ENCODE peak calls at places on chromosomes 13 and 19, in five cellular contexts. A is MM.1S, L is fibroblast of lung, S is endothelial cell of umbilical vein, Y is HCT116. K is an unnamed sample.

GRCh38 chr19:18847516-18848463 is 16.0 kb downstream of the UPF1 start:
- DNase-seq in A (no peak), L (no peak), S (no peak), Y (no peak), K (peak; percentile 35)

GRCh38 chr13:48647625-48648024 is 6.1 kb upstream of the CYSLTR2 start:
- DNase-seq in A (no peak), L (no peak), S (no peak), Y (no peak), K (no peak)

GRCh38 chr13:98215508-98215907 is 38.4 kb upstream of the RNF113B start:
- DNase-seq in A (no peak), L (no peak), S (no peak), Y (no peak), K (no peak)

GRCh38 chr13:57604442-57604841 is 27.1 kb upstream of the PCDH17 start:
- DNase-seq in A (no peak), L (no peak), S (no peak), Y (no peak), K (no peak)

GRCh38 chr13:76505437-76505836 is 380.8 kb downstream of the KCTD12 start:
- DNase-seq in A (no peak), L (no peak), S (no peak), Y (no peak), K (no peak)

GRCh38 chr13:28528388-28528787 is 33.5 kb upstream of the FLT1 start:
- DNase-seq in A (no peak), L (no peak), S (no peak), Y (no peak), K (no peak)

GRCh38 chr13:113918580-113918979 is 54.7 kb upstream of the GAS6 start:
- DNase-seq in A (no peak), L (no peak), S (no peak), Y (no peak), K (no peak)

GRCh38 chr13:110517505-110518149 is 43.9 kb downstream of the RAB20 start:
- DNase-seq in A (no peak), L (no peak), S (no peak), Y (no peak), K (no peak)

GRCh38 chr19:41792513-41793413 is 3.6 kb upstream of the CEACAM3 start:
- DNase-seq in A (peak; percentile 52), L (peak; percentile 70), S (peak; percentile 46), Y (peak; percentile 58), K (peak; percentile 79)

GRCh38 chr19:31674503-31675186 is 325.4 kb upstream of the TSHZ3 start:
- DNase-seq in A (no peak), L (peak; percentile 89), S (no peak), Y (no peak), K (no peak)

GRCh38 chr13:100149389-100149788 is 60.5 kb downstream of the PCCA start:
- DNase-seq in A (no peak), L (no peak), S (no peak), Y (no peak), K (no peak)

GRCh38 chr13:33128134-33128533 is 111.9 kb downstream of the KL start:
- DNase-seq in A (no peak), L (no peak), S (no peak), Y (no peak), K (no peak)

GRCh38 chr13:111219306-111219705 is 101.1 kb upstream of the TEX29 start:
- DNase-seq in A (no peak), L (peak; percentile 88), S (no peak), Y (no peak), K (no peak)

GRCh38 chr13:39881887-39882286 is 226.4 kb downstream of the COG6 start:
- DNase-seq in A (no peak), L (no peak), S (peak; percentile 88), Y (no peak), K (no peak)

GRCh38 chr13:34942732-34943674 is 933 bp downstream of the NBEA start:
- DNase-seq in A (peak; percentile 30), L (no peak), S (peak; percentile 19), Y (no peak), K (peak; percentile 1)

GRCh38 chr19:17473041-17473440 is 2.7 kb downstream of the SLC27A1 start:
- DNase-seq in A (no peak), L (peak; percentile 87), S (peak; percentile 64), Y (peak; percentile 35), K (no peak)

GRCh38 chr13:26184791-26185250 is 37.3 kb downstream of the RNF6 start:
- DNase-seq in A (peak; percentile 61), L (peak; percentile 57), S (peak; percentile 65), Y (peak; percentile 39), K (peak; percentile 79)

GRCh38 chr13:37648604-37649003 is 50.0 kb upstream of the POSTN start:
- DNase-seq in A (no peak), L (peak; percentile 86), S (no peak), Y (no peak), K (no peak)

GRCh38 chr13:86946734-86947133 is 724.4 kb upstream of the SLITRK5 start:
- DNase-seq in A (peak; percentile 7), L (no peak), S (no peak), Y (no peak), K (no peak)

GRCh38 chr13:76799696-76800095 is 86.5 kb downstream of the KCTD12 start:
- DNase-seq in A (no peak), L (no peak), S (peak; percentile 90), Y (no peak), K (no peak)

GRCh38 chr13:43273362-43273761 is 250.0 kb downstream of the DNAJC15 start:
- DNase-seq in A (no peak), L (peak; percentile 79), S (no peak), Y (no peak), K (no peak)

GRCh38 chr13:85236431-85236830 is 562.8 kb downstream of the SLITRK6 start:
- DNase-seq in A (no peak), L (peak; percentile 71), S (peak; percentile 74), Y (no peak), K (peak; percentile 26)

GRCh38 chr19:27716922-27717321 is 1496.0 kb downstream of the UQCRFS1 start:
- DNase-seq in A (no peak), L (no peak), S (no peak), Y (no peak), K (no peak)

GRCh38 chr13:41365636-41366035 is 54.6 kb downstream of the NAA16 start:
- DNase-seq in A (no peak), L (peak; percentile 77), S (no peak), Y (no peak), K (no peak)

GRCh38 chr19:8459520-8460260 is 14.9 kb downstream of the HNRNPM start:
- DNase-seq in A (no peak), L (peak; percentile 82), S (peak; percentile 43), Y (no peak), K (no peak)

GRCh38 chr19:54391589-54392061 is 23.6 kb upstream of the TTYH1 start:
- DNase-seq in A (no peak), L (no peak), S (no peak), Y (no peak), K (peak; percentile 32)

GRCh38 chr13:72530471-72530870 is 197.0 kb downstream of the MZT1 start:
- DNase-seq in A (no peak), L (peak; percentile 71), S (no peak), Y (no peak), K (no peak)

GRCh38 chr19:30344446-30345425 is 27.4 kb upstream of the ZNF536 start:
- DNase-seq in A (no peak), L (no peak), S (no peak), Y (peak; percentile 12), K (peak; percentile 15)

GRCh38 chr19:3469638-3470499 is 10.5 kb downstream of the SMIM24 start:
- DNase-seq in A (no peak), L (no peak), S (no peak), Y (no peak), K (no peak)
- H3K27ac ChIP-seq in A (no peak overlapping the region), L (no peak overlapping the region), S (no peak overlapping the region), Y (no peak overlapping the region), K (no peak overlapping the region)

GRCh38 chr19:710767-711166 is 2.0 kb downstream of the PALM start:
- DNase-seq in A (no peak), L (peak; percentile 63), S (no peak), Y (no peak), K (no peak)

GRCh38 chr19:709965-710714 is 1.4 kb downstream of the PALM start:
- DNase-seq in A (no peak), L (no peak), S (no peak), Y (no peak), K (no peak)

GRCh38 chr19:711224-711623 is 2.5 kb downstream of the PALM start:
- DNase-seq in A (no peak), L (no peak), S (no peak), Y (no peak), K (no peak)

GRCh38 chr19:709196-709964 is 645 bp downstream of the PALM start:
- DNase-seq in A (no peak), L (no peak), S (no peak), Y (no peak), K (no peak)

GRCh38 chr19:708154-709141 is at the start of gene PALM:
- DNase-seq in A (no peak), L (no peak), S (no peak), Y (no peak), K (peak; percentile 60)
- H3K4me3 ChIP-seq in A (no peak within 1 kb of the TSS), L (peak within 1 kb of the TSS; percentile 50), S (peak within 1 kb of the TSS; percentile 43), Y (peak within 1 kb of the TSS; percentile 64), K (peak within 1 kb of the TSS; percentile 76)

DNA sequence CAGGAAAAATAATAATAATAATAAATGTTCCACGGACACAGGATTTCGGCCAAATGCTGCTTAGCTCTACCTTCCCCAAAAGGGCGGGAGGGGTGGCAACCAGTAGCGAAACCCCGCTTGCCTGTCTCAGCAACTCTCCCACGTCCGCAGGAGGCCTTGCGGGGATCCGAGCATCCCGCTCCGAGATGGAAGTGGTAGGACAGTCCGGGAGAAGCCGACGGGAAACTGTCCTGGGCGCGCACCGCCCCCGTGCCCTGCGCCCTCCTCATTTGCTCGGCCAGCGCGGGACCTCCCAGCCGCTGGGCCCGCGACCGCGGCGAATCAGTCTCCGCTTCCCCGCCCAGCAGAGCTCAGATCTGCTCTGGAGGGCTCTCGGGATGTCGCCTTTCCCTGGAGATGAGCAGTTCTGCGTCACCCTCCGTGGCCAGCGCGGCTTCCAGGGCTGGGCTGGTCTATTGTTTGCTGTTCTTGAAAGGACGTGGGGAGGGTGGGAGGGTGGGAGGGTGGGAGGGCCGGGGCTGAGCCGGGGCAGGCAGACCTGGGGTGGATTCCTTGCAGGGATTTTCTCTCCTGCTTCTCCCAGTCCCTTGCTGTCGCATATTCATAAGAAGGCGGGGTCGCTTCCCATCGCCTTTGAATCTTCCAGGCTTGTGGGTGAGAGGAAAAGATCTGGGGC is 48.8 kb upstream of the PABPC3 start:
- DNase-seq in A (no peak), L (peak; percentile 49), S (no peak), Y (no peak), K (peak; percentile 56)
- TF ChIP-seq EZH2 in A (no peak), L (peak; percentile 74), S (peak; percentile 64), Y (no peak), K (no peak)

DNA sequence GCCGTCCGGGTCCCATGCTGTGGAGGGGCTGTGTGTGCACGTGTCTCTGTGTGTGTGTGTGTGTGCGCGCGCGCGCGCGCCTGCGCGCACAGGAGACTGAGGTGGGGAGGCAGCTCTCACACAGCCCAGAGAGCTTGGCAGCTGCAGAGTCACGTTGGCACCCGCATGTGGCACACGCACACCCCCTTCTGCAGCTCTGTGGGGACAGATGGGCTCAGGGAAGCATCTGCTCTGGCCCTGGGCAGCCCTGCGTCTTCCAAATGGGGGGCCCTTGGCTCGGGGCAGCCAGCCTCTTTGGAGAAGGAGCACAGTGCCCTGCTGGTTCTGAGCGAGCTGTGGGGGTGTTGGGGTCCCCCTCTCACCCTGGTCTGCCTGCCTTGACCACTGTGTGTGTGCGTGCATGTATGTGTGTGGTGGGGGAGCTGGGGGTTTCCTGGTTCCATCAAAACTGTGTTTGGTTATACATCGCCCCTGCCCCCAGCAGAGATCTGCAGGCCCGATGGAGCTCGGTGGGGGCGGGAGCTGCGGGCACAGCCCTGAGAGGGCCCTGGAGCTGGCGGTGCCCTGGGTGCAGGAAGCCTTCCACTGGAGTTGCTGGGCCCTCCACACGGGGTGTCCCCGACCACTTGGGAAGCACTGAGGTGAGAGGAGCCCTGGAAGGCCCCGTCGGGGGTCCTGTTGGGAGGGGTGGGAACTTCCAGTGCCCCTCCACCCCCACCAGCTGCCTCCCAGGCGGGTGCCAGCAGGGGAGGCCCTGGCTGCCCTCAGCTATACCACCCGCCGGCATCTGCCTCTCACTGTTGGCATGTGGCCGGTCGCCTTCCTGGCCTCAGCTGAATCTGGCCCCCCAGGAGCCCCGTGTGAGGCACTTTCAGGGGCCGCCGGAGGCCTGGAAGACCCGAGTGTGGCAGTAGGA is 67.2 kb downstream of the KDM4B start:
- DNase-seq in A (no peak), L (no peak), S (no peak), Y (no peak), K (no peak)
- H3K27ac ChIP-seq in A (no peak overlapping the region), L (no peak overlapping the region), S (no peak overlapping the region), Y (no peak overlapping the region), K (no peak overlapping the region)

K was measured in A673.